ENCODE peak calls at places on chromosomes 4 and X, in seven cellular contexts. One of them, this sample, is unnamed.

GRCh38 chr4:89007338-89007737 is 49.6 kb downstream of the FAM13A start:
- DNase-seq in SK-N-SH: no peak
- DNase-seq in HCT116: no peak
- DNase-seq in H1: no peak
- DNase-seq in HepG2: no peak
- DNase-seq in K562: no peak
- DNase-seq in GM12878: no peak
- DNase-seq in this sample: no peak

GRCh38 chr4:153113061-153113837 is 91.0 kb upstream of the TRIM2 start:
- DNase-seq in SK-N-SH: no peak
- DNase-seq in HCT116: no peak
- DNase-seq in H1: no peak
- DNase-seq in HepG2: no peak
- DNase-seq in K562: no peak
- DNase-seq in GM12878: no peak
- DNase-seq in this sample: no peak

GRCh38 chr4:88613417-88613875 is 21.2 kb downstream of the HERC3 start:
- DNase-seq in SK-N-SH: no peak
- DNase-seq in HCT116: no peak
- DNase-seq in H1: no peak
- DNase-seq in HepG2: no peak
- DNase-seq in K562: no peak
- DNase-seq in GM12878: no peak
- DNase-seq in this sample: no peak

GRCh38 chr4:8616831-8617230 is 24.3 kb downstream of the CPZ start:
- DNase-seq in SK-N-SH: no peak
- DNase-seq in HCT116: no peak
- DNase-seq in H1: no peak
- DNase-seq in HepG2: no peak
- DNase-seq in K562: no peak
- DNase-seq in GM12878: no peak
- DNase-seq in this sample: no peak

GRCh38 chr4:145345401-145345800 is 136.3 kb upstream of the SMAD1 start:
- DNase-seq in SK-N-SH: no peak
- DNase-seq in HCT116: no peak
- DNase-seq in H1: no peak
- DNase-seq in HepG2: no peak
- DNase-seq in K562: no peak
- DNase-seq in GM12878: no peak
- DNase-seq in this sample: no peak

GRCh38 chr4:31408136-31408535 is 688.0 kb downstream of the PCDH7 start:
- DNase-seq in SK-N-SH: no peak
- DNase-seq in HCT116: no peak
- DNase-seq in H1: no peak
- DNase-seq in HepG2: no peak
- DNase-seq in K562: no peak
- DNase-seq in GM12878: no peak
- DNase-seq in this sample: no peak

GRCh38 chr4:1800805-1801204 is 7.7 kb downstream of the FGFR3 start:
- DNase-seq in SK-N-SH: no peak
- DNase-seq in HCT116: no peak
- DNase-seq in H1: no peak
- DNase-seq in HepG2: no peak
- DNase-seq in K562: peak
- DNase-seq in GM12878: no peak
- DNase-seq in this sample: no peak

GRCh38 chrX:38514014-38514854 is 47.1 kb upstream of the TSPAN7 start:
- DNase-seq in SK-N-SH: no peak
- DNase-seq in HCT116: no peak
- DNase-seq in H1: no peak
- DNase-seq in HepG2: no peak
- DNase-seq in K562: no peak
- DNase-seq in GM12878: no peak
- DNase-seq in this sample: no peak

GRCh38 chrX:11724122-11725017 is 33.7 kb upstream of the MSL3 start:
- DNase-seq in SK-N-SH: peak
- DNase-seq in HCT116: peak
- DNase-seq in H1: no peak
- DNase-seq in HepG2: peak
- DNase-seq in K562: peak
- DNase-seq in GM12878: no peak
- DNase-seq in this sample: peak

GRCh38 chr4:185229021-185229818 is 19.8 kb downstream of the SNX25 start:
- DNase-seq in SK-N-SH: no peak
- DNase-seq in HCT116: no peak
- DNase-seq in H1: no peak
- DNase-seq in HepG2: no peak
- DNase-seq in K562: no peak
- DNase-seq in GM12878: no peak
- DNase-seq in this sample: no peak
- TF ChIP-seq JUND in SK-N-SH: no peak
- TF ChIP-seq JUND in HCT116: no peak
- TF ChIP-seq JUND in H1: no peak
- TF ChIP-seq JUND in HepG2: no peak
- TF ChIP-seq JUND in K562: no peak
- TF ChIP-seq JUND in GM12878: no peak
- TF ChIP-seq JUND in this sample: no peak

GRCh38 chr4:6881908-6882307 is 27.7 kb upstream of the TBC1D14 start:
- DNase-seq in SK-N-SH: no peak
- DNase-seq in HCT116: no peak
- DNase-seq in H1: no peak
- DNase-seq in HepG2: no peak
- DNase-seq in K562: no peak
- DNase-seq in GM12878: no peak
- DNase-seq in this sample: no peak

GRCh38 chr4:6885953-6886557 is 23.6 kb upstream of the TBC1D14 start:
- DNase-seq in SK-N-SH: no peak
- DNase-seq in HCT116: no peak
- DNase-seq in H1: no peak
- DNase-seq in HepG2: no peak
- DNase-seq in K562: no peak
- DNase-seq in GM12878: peak
- DNase-seq in this sample: peak

GRCh38 chr4:6886886-6887285 is 22.7 kb upstream of the TBC1D14 start:
- DNase-seq in SK-N-SH: no peak
- DNase-seq in HCT116: no peak
- DNase-seq in H1: no peak
- DNase-seq in HepG2: no peak
- DNase-seq in K562: no peak
- DNase-seq in GM12878: no peak
- DNase-seq in this sample: no peak

GRCh38 chr4:6887591-6888371 is 21.8 kb upstream of the TBC1D14 start:
- DNase-seq in SK-N-SH: no peak
- DNase-seq in HCT116: no peak
- DNase-seq in H1: no peak
- DNase-seq in HepG2: no peak
- DNase-seq in K562: peak
- DNase-seq in GM12878: no peak
- DNase-seq in this sample: no peak

DNA sequence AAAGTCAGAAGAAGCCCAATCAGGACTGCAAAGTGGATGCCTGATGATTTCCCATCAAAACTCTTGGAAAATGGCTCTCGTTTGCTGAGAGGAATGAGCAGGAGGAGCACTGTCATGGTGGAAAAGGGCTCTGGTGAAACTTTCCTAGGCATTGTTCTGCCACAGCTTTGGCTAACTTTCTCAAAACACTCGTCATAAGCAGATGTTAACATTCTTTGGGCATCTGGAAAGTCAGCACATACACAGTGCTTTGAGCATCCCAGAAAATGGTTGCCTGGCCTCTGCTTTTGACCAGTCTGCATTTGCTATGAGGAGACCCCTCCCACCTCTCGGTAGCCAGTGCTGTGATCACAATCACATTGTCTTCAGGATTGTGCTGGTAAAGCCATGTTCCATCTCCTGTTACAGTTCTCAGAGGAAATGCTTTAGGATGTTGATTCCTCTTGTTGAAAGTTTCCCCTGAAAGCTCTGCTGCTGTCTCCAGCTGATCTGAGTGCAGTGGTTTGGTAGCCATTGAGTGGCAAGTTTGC is 25.2 kb upstream of the TBC1D14 start:
- DNase-seq in SK-N-SH: no peak
- DNase-seq in HCT116: no peak
- DNase-seq in H1: no peak
- DNase-seq in HepG2: no peak
- DNase-seq in K562: no peak
- DNase-seq in GM12878: no peak
- DNase-seq in this sample: no peak
- TF ChIP-seq JUND in SK-N-SH: no peak
- TF ChIP-seq JUND in HCT116: no peak
- TF ChIP-seq JUND in H1: no peak
- TF ChIP-seq JUND in HepG2: no peak
- TF ChIP-seq JUND in K562: no peak
- TF ChIP-seq JUND in GM12878: no peak
- TF ChIP-seq JUND in this sample: no peak

DNA sequence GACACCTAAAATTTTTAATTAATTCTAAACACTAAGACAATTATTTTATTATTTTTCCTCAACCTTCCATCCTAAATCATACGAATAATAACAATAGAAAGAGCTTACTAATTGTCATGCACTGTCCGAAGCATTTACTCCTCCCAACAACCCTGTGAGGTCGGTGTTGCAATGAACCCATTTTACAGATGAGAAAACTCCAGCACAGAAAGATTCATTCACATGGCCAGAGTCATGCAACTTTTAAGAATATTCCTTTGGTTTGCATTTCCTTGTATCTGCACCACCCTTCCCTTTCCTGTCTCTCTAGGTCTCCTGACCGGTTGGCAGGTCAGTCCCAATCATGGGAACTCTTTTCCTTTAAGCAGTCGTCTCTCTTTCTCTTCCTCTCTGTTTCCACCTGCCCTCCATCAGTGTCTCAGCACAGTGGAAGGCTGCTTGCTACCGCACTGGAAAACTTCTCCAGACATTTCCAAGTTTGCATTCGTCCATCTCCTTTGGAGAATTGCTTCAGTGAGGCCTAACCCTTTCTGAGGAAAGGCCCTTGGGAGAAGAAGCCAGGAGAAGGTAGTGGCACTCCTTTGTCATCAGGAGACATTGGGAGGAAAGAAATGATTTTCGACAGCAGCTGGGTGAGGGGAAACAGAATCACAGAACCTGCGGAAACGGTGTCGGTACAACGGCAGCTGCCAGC is 1.9 kb upstream of the TMSB4X start:
- DNase-seq in SK-N-SH: no peak
- DNase-seq in HCT116: no peak
- DNase-seq in H1: no peak
- DNase-seq in HepG2: no peak
- DNase-seq in K562: no peak
- DNase-seq in GM12878: no peak
- DNase-seq in this sample: no peak
- TF ChIP-seq JUND in SK-N-SH: no peak
- TF ChIP-seq JUND in HCT116: no peak
- TF ChIP-seq JUND in H1: no peak
- TF ChIP-seq JUND in HepG2: no peak
- TF ChIP-seq JUND in K562: no peak
- TF ChIP-seq JUND in GM12878: no peak
- TF ChIP-seq JUND in this sample: no peak

GRCh38 chr4:76596713-76597112 is 161.7 kb downstream of the SHROOM3 start:
- DNase-seq in SK-N-SH: no peak
- DNase-seq in HCT116: no peak
- DNase-seq in H1: no peak
- DNase-seq in HepG2: no peak
- DNase-seq in K562: no peak
- DNase-seq in GM12878: no peak
- DNase-seq in this sample: no peak
- TF ChIP-seq JUND in SK-N-SH: no peak
- TF ChIP-seq JUND in HCT116: no peak
- TF ChIP-seq JUND in H1: no peak
- TF ChIP-seq JUND in HepG2: no peak
- TF ChIP-seq JUND in K562: no peak
- TF ChIP-seq JUND in GM12878: no peak
- TF ChIP-seq JUND in this sample: no peak

DNA sequence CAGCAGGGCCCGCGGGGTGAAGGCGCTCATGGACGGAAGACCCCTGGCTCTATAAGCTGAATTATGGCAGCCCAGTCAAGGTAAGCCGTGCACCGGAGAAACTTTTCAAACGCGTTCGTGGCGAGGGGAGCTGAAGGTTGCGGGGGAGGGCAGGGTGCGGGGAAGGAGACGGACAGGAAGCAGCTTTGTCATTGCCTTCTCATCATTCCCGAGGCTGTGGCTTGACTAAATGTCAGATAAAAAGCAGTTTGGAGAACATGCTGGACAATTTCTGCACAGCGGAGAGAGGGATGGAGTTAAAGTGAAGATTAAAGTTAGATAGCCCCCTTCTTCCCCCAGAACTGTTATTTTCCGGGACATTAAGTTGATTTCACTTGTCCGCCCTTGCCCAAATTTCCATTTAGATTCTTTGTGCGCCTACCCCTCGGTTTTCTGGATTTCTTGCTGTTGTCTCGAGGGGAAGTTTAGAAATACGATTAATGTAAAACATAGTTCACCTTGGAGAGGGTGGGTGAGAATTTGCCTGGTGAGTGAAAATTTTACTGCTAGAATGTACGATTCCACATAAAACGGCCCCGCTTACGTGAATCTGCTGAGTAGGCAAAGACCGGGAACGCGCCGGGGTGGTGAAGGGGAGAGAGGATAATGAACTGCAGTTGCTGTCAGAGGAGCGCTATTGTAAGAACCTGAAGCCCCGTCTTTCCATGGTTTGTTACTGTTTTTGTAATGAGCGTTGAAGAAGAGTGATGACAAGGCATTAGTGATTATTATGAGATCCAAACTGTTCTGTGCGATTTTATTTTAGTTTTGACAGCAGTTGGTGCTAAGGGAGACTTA is 72.8 kb downstream of the AFF1 start:
- DNase-seq in SK-N-SH: peak
- DNase-seq in HCT116: no peak
- DNase-seq in H1: no peak
- DNase-seq in HepG2: no peak
- DNase-seq in K562: no peak
- DNase-seq in GM12878: no peak
- DNase-seq in this sample: no peak
- TF ChIP-seq JUND in SK-N-SH: no peak
- TF ChIP-seq JUND in HCT116: no peak
- TF ChIP-seq JUND in H1: no peak
- TF ChIP-seq JUND in HepG2: no peak
- TF ChIP-seq JUND in K562: peak
- TF ChIP-seq JUND in GM12878: no peak
- TF ChIP-seq JUND in this sample: no peak

GRCh38 chr4:183252959-183253358 is 67.1 kb downstream of the CLDN22 start:
- DNase-seq in SK-N-SH: no peak
- DNase-seq in HCT116: no peak
- DNase-seq in H1: no peak
- DNase-seq in HepG2: no peak
- DNase-seq in K562: no peak
- DNase-seq in GM12878: no peak
- DNase-seq in this sample: peak
- TF ChIP-seq JUND in SK-N-SH: no peak
- TF ChIP-seq JUND in HCT116: no peak
- TF ChIP-seq JUND in H1: no peak
- TF ChIP-seq JUND in HepG2: no peak
- TF ChIP-seq JUND in K562: no peak
- TF ChIP-seq JUND in GM12878: no peak
- TF ChIP-seq JUND in this sample: no peak

This sample was measured in T47D.